ENCODE peak calls at places on chromosomes 11 and 22, in six cellular contexts. S, Q, H, E, D and X are unnamed samples.

GRCh38 chr11:57336111-57336666 is 497 bp upstream of the SSRP1 start:
- DNase-seq in Q (peak), D (no peak), H (no peak), S (no peak), E (no peak), X (no peak)

GRCh38 chr11:83600656-83601055 is 314.5 kb upstream of the CCDC90B start:
- DNase-seq in Q (no peak), H (no peak), S (no peak), E (no peak), D (no peak), X (no peak)

GRCh38 chr11:123707606-123708205 is 33.8 kb downstream of the ZNF202 start:
- DNase-seq in D (no peak), Q (peak), E (peak), H (no peak), S (no peak), X (no peak)

GRCh38 chr22:46557736-46558480 is 20.5 kb upstream of the CELSR1 start:
- DNase-seq in S (peak), Q (no peak), E (no peak), D (no peak), H (no peak), X (peak)

GRCh38 chr11:95519912-95520311 is 269.7 kb downstream of the FAM76B start:
- DNase-seq in H (no peak), S (no peak), D (no peak), Q (no peak), E (no peak), X (no peak)

GRCh38 chr11:102006835-102007566 is 40.2 kb upstream of the CFAP300 start:
- DNase-seq in D (no peak), E (no peak), H (no peak), Q (no peak), S (no peak), X (no peak)

GRCh38 chr11:95119361-95120060 is 29.9 kb downstream of the ENDOD1 start:
- DNase-seq in D (no peak), H (no peak), S (no peak), E (no peak), Q (no peak), X (no peak)

GRCh38 chr11:27904358-27905055 is 203.4 kb downstream of the KIF18A start:
- DNase-seq in Q (peak), S (no peak), D (no peak), H (no peak), E (no peak), X (peak)

GRCh38 chr11:64923944-64924909 is at the start of gene PPP2R5B:
- DNase-seq in E (peak), H (peak), Q (peak), D (peak), S (peak), X (peak)

GRCh38 chr11:100681064-100681502 is 6.0 kb upstream of the ARHGAP42 start:
- DNase-seq in S (no peak), E (peak), D (no peak), Q (no peak), H (no peak), X (no peak)

GRCh38 chr11:2814751-2815150 is 70.8 kb downstream of the CDKN1C start:
- DNase-seq in H (no peak), S (peak), Q (no peak), D (no peak), E (no peak), X (no peak)

GRCh38 chr11:75782540-75783263 is 14.1 kb downstream of the DGAT2 start:
- DNase-seq in S (peak), Q (no peak), E (no peak), D (no peak), H (no peak), X (no peak)

GRCh38 chr11:72869845-72870244 is 55.6 kb downstream of the ATG16L2 start:
- DNase-seq in S (no peak), E (no peak), Q (no peak), H (no peak), D (no peak), X (no peak)

GRCh38 chr11:126878892-126879291 is 121.7 kb downstream of the KIRREL3 start:
- DNase-seq in H (no peak), S (no peak), D (no peak), Q (no peak), E (no peak), X (no peak)

GRCh38 chr11:94793002-94793401 is 24.8 kb downstream of the AMOTL1 start:
- DNase-seq in D (no peak), S (no peak), E (no peak), H (no peak), Q (peak), X (no peak)

GRCh38 chr22:43514476-43515157 is 102.8 kb downstream of the MPPED1 start:
- DNase-seq in Q (no peak), H (no peak), S (peak), E (no peak), D (no peak), X (no peak)

GRCh38 chr11:126307706-126308105 is 3.8 kb downstream of the DCPS start:
- DNase-seq in Q (peak), S (no peak), E (peak), D (no peak), H (no peak), X (no peak)

GRCh38 chr11:68854273-68854958 is 12.7 kb upstream of the CPT1A start:
- DNase-seq in S (peak), Q (no peak), H (no peak), E (no peak), D (no peak), X (no peak)

GRCh38 chr11:63489879-63490278 is 1.1 kb downstream of the PLAAT5 start:
- DNase-seq in E (peak), S (no peak), D (no peak), Q (no peak), H (no peak), X (no peak)

GRCh38 chr11:9219572-9219971 is 45.6 kb downstream of the DENND5A start:
- DNase-seq in S (no peak), D (no peak), Q (peak), H (no peak), E (peak), X (no peak)

GRCh38 chr11:61671527-61671926 is 8.7 kb upstream of the DAGLA start:
- DNase-seq in Q (peak), D (no peak), S (no peak), H (no peak), E (peak), X (no peak)

GRCh38 chr22:49768511-49768910 is 59.2 kb downstream of the BRD1 start:
- DNase-seq in S (peak), E (no peak), D (no peak), Q (no peak), H (no peak), X (peak)

GRCh38 chr11:3104961-3105790 is 48.0 kb upstream of the CARS1 start:
- DNase-seq in H (no peak), S (peak), Q (no peak), E (peak), D (no peak), X (peak)

GRCh38 chr11:121711236-121711635 is 258.5 kb upstream of the SORL1-AS1 start:
- DNase-seq in S (no peak), H (no peak), Q (no peak), E (no peak), D (no peak), X (no peak)

GRCh38 chr11:7512525-7513209 is 1.1 kb upstream of the PPFIBP2 start:
- DNase-seq in Q (peak), H (peak), S (peak), E (peak), D (peak), X (no peak)

DNA sequence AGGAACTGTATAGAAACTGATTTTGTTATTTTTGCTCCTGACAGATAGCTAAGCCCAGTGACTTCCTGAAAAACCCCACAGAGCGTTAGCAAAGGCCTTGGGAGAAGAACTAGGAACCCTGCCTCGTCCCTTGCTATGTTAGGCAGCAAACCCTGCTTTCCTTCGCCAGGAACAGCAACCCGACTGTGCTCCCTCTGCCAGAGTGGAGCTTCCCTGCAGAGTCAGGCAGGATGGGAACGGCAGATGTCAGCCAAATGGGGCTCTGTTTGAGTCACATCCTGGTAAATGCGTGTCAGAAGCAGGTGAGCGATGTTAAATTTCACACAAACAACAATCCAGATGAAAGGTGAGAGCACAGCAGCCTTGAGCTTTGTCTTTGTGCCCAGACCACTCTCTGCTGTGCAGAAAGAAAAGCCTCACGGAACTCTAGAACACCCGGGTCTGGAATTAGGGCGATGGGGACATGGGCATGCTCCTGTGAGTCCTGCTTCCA is 186.6 kb downstream of the ADAMTS15 start:
- DNase-seq in S (no peak), H (no peak), E (peak), D (no peak), Q (peak), X (peak)
- H3K27ac ChIP-seq in S (no peak), H (peak), E (no peak), D (no peak), Q (no peak), X (peak)

GRCh38 chr11:59866397-59866796 is at the start of gene TCN1:
- DNase-seq in H (no peak), E (no peak), Q (no peak), D (no peak), S (no peak), X (no peak)

GRCh38 chr11:59857444-59858434 is 8.5 kb downstream of the TCN1 start:
- DNase-seq in E (peak), H (no peak), S (no peak), D (no peak), Q (peak), X (no peak)

GRCh38 chr11:59859695-59860094 is 6.6 kb downstream of the TCN1 start:
- DNase-seq in D (no peak), Q (no peak), S (no peak), E (no peak), H (no peak), X (no peak)

GRCh38 chr11:59865031-59865430 is 1.3 kb downstream of the TCN1 start:
- DNase-seq in E (no peak), S (no peak), H (no peak), Q (peak), D (no peak), X (no peak)

GRCh38 chr11:59862252-59862651 is 4.0 kb downstream of the TCN1 start:
- DNase-seq in S (no peak), D (no peak), E (no peak), Q (no peak), H (no peak), X (no peak)
- H3K27ac ChIP-seq in S (no peak), D (no peak), E (no peak), Q (no peak), H (no peak), X (no peak)

DNA sequence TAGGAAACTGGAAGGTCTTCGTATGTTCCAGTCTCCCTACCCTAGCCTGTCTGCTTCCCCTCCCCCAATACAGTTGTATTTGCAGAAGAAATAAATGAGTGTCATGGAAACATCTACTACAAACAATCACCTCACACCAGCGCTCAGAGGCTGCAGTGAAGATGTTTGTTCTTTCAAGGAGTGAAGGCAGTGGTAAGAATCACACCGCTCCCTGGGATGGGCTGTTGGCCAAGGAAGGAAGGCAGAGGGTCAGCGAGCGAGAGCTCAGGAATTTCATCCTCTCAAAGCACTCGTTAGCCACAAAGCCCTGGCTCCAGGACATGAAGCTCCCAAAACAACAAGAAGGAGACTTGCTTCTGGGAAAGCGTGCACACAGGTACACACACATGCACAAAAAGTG is 1.2 kb upstream of the IGSF9B start:
- DNase-seq in S (no peak), E (no peak), D (no peak), Q (no peak), H (no peak), X (no peak)
- H3K27ac ChIP-seq in S (no peak), E (no peak), D (peak), Q (no peak), H (peak), X (no peak)

GRCh38 chr11:118341749-118342489 is 586 bp downstream of the CD3D start:
- DNase-seq in Q (no peak), H (no peak), E (no peak), S (no peak), D (no peak), X (no peak)
- H3K27ac ChIP-seq in Q (no peak), H (peak), E (no peak), S (no peak), D (no peak), X (no peak)

DNA sequence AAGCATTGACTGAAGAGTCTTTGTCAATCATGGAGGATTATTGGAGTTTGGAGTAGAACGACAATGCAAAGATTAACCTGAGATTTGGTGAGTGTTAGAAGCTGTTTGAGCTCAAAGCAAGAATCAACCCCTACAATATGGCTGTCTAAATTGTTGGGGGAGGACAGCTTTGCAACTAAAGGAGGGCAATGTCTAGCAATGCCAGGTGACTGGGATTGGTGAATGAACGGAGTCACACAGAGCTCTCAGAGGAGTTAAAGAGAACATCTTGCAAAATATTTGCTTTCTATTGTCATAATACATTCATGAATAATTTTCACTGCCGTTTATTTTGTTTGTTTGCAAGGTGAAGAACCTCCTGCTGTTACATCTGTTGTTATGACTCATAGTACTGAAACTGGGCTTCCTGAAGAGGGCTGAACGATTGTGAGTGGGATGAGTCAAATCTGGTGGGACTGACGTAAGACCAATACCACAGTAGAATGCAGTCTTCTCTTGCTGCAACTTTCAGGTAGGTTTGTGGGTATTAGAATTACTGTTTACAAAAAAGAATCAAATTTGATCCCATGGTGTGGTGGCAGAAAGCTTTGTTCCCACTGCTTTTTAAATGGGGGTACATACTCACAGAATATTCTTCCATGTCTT is 281.9 kb downstream of the CADM1 start:
- DNase-seq in H (no peak), D (no peak), Q (peak), E (peak), S (no peak), X (no peak)
- H3K27ac ChIP-seq in H (no peak), D (no peak), Q (no peak), E (no peak), S (no peak), X (peak)

DNA sequence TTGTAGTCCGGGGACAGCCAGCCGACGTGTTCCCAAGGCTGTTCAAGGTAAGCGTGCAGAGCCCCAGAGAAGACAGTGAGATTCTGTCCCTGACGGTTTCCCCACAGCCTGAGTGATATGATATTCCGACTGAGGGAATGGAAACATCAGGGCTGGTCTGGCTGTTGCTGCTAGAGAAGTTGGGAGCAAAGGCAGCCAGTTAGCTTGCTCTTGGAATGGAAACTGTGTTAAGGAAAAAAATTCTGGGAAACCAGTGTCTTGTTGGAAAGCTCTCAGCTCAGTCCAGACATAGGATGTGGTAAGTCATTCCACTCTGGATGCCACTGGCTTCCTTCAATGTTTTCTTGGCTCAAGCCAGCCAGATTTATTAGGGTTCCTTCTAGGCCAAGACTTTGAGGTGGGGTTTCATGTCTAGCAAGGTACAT is 8.8 kb downstream of the CRY2 start:
- DNase-seq in E (no peak), D (no peak), S (no peak), Q (peak), H (no peak), X (no peak)
- H3K27ac ChIP-seq in E (no peak), D (peak), S (peak), Q (peak), H (peak), X (no peak)

DNA sequence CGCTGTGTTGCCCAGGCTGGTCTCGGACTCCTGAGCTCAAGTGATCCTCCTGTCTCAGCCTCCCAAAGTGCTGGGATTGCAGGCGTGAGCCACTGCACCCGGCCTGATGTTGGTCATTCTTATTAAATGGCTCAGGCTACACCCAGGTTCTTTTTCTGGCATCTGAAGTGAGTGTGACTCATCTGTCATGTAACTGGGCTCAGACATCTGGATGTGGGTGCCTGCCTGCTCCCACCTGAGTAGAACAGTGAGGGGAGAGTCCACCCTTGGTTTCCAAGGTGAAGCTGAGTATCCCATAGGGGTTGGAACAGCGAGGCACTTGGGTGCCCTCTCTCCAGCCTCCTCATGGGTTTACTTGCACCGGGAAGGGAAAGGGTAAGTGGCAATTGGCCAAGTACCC is 36.7 kb upstream of the EIF3D start:
- DNase-seq in D (no peak), H (no peak), E (no peak), Q (peak), S (no peak), X (no peak)
- H3K27ac ChIP-seq in D (no peak), H (no peak), E (no peak), Q (no peak), S (no peak), X (no peak)

GRCh38 chr22:32879550-32879949 is 78.0 kb downstream of the TIMP3 start:
- DNase-seq in S (no peak), E (no peak), H (no peak), D (no peak), Q (no peak), X (no peak)

GRCh38 chr22:32880061-32880460 is 78.6 kb downstream of the TIMP3 start:
- DNase-seq in S (no peak), Q (peak), D (no peak), E (no peak), H (no peak), X (no peak)

GRCh38 chr22:32883131-32883530 is 81.6 kb downstream of the TIMP3 start:
- DNase-seq in D (no peak), H (no peak), S (no peak), E (no peak), Q (no peak), X (no peak)

GRCh38 chr22:32880531-32880905 is 79.0 kb downstream of the TIMP3 start:
- DNase-seq in H (no peak), D (no peak), S (no peak), Q (no peak), E (no peak), X (no peak)

GRCh38 chr22:32880906-32881596 is 79.5 kb downstream of the TIMP3 start:
- DNase-seq in D (no peak), Q (no peak), S (peak), E (peak), H (no peak), X (no peak)
- H3K27ac ChIP-seq in D (no peak), Q (no peak), S (no peak), E (peak), H (peak), X (no peak)